ENCODE peak calls at places on chromosomes 3 and 15, in four cellular contexts. A, U, L and I are unnamed samples.

GRCh38 chr3:155070932-155071387 is 9.2 kb upstream of the MME start:
- DNase-seq in A (no peak), L (no peak), U (no peak), I (no peak)

GRCh38 chr3:65350786-65351476 is 663.1 kb upstream of the ADAMTS9 start:
- DNase-seq in A (no peak), L (no peak), U (no peak), I (no peak)

GRCh38 chr3:171384101-171384891 is 75.9 kb downstream of the TNIK start:
- DNase-seq in L (no peak), U (no peak), A (no peak), I (no peak)

GRCh38 chr3:16477501-16477900 is 36.0 kb downstream of the RFTN1 start:
- DNase-seq in A (no peak), L (no peak), U (no peak), I (no peak)

GRCh38 chr15:99732268-99732641 is 982 bp downstream of the LYSMD4 start:
- DNase-seq in A (no peak), L (no peak), U (no peak), I (peak; percentile 18)

GRCh38 chr15:58393196-58393790 is 38.5 kb upstream of the LIPC start:
- DNase-seq in U (no peak), A (no peak), L (no peak), I (no peak)

GRCh38 chr3:120506076-120506827 is 55.5 kb upstream of the FSTL1 start:
- DNase-seq in A (no peak), U (no peak), L (no peak), I (no peak)

GRCh38 chr3:190739726-190740230 is 122.7 kb downstream of the GMNC start:
- DNase-seq in A (no peak), L (no peak), U (no peak), I (no peak)

GRCh38 chr15:50624616-50625168 is 61.9 kb downstream of the TRPM7 start:
- DNase-seq in U (no peak), L (no peak), A (no peak), I (no peak)

GRCh38 chr3:169133178-169134161 is 530.0 kb downstream of the MECOM start:
- DNase-seq in A (no peak), L (no peak), U (no peak), I (no peak)

GRCh38 chr15:60208708-60209107 is 189.1 kb downstream of the ANXA2 start:
- DNase-seq in L (no peak), U (no peak), A (no peak), I (no peak)

GRCh38 chr15:65044724-65045481 is at the start of gene SLC51B:
- DNase-seq in L (peak; percentile 73), U (no peak), A (no peak), I (no peak)

GRCh38 chr15:27833974-27834373 is 265.1 kb downstream of the OCA2 start:
- DNase-seq in L (no peak), A (no peak), U (no peak), I (no peak)

GRCh38 chr3:12309716-12310115 is 20.8 kb downstream of the PPARG start:
- DNase-seq in A (no peak), L (no peak), U (no peak), I (no peak)

GRCh38 chr3:128319741-128320141 is 146.9 kb downstream of the DNAJB8 start:
- DNase-seq in L (peak; percentile 1), A (no peak), U (no peak), I (peak; percentile 85)

GRCh38 chr15:70293606-70294470 is 196.1 kb upstream of the TLE3 start:
- DNase-seq in A (no peak), U (no peak), L (no peak), I (no peak)

GRCh38 chr3:159765025-159765859 is 223.4 kb upstream of the IL12A start:
- DNase-seq in A (no peak), L (peak; percentile 73), U (no peak), I (peak; percentile 37)